ENCODE peak calls at places on chromosome 18, in four cellular contexts. One of them, this sample, is unnamed.

GRCh38 chr18:63257453-63257852 is 62.1 kb downstream of the BCL2 start:
- DNase-seq in endothelial cell of umbilical vein: no peak
- DNase-seq in MM.1S: no peak
- DNase-seq in neural progenitor cell: no peak
- DNase-seq in this sample: no peak

GRCh38 chr18:76713432-76713831 is 108.9 kb upstream of the ZNF236 start:
- DNase-seq in neural progenitor cell: no peak
- DNase-seq in MM.1S: no peak
- DNase-seq in endothelial cell of umbilical vein: no peak
- DNase-seq in this sample: no peak

GRCh38 chr18:3458952-3459853 is 9.2 kb downstream of the TGIF1 start:
- DNase-seq in MM.1S: no peak
- DNase-seq in neural progenitor cell: no peak
- DNase-seq in endothelial cell of umbilical vein: peak; percentile 65
- DNase-seq in this sample: peak; percentile 83

GRCh38 chr18:7273301-7273911 is 42.5 kb downstream of the LRRC30 start:
- DNase-seq in neural progenitor cell: peak; percentile 15
- DNase-seq in endothelial cell of umbilical vein: peak; percentile 82
- DNase-seq in MM.1S: no peak
- DNase-seq in this sample: peak; percentile 84

GRCh38 chr18:41753826-41754225 is 201.2 kb upstream of the PIK3C3 start:
- DNase-seq in neural progenitor cell: no peak
- DNase-seq in endothelial cell of umbilical vein: no peak
- DNase-seq in MM.1S: no peak
- DNase-seq in this sample: peak; percentile 52

GRCh38 chr18:8501044-8501443 is 108.2 kb upstream of the RAB12 start:
- DNase-seq in endothelial cell of umbilical vein: no peak
- DNase-seq in neural progenitor cell: no peak
- DNase-seq in MM.1S: no peak
- DNase-seq in this sample: no peak

GRCh38 chr18:38459086-38459485 is 893.5 kb upstream of the CELF4 start:
- DNase-seq in endothelial cell of umbilical vein: no peak
- DNase-seq in neural progenitor cell: peak; percentile 76
- DNase-seq in MM.1S: no peak
- DNase-seq in this sample: no peak

GRCh38 chr18:44123743-44124142 is 556.9 kb upstream of the SETBP1 start:
- DNase-seq in MM.1S: no peak
- DNase-seq in neural progenitor cell: no peak
- DNase-seq in endothelial cell of umbilical vein: no peak
- DNase-seq in this sample: no peak

GRCh38 chr18:57113783-57114465 is 33.0 kb upstream of the BOD1L2 start:
- DNase-seq in MM.1S: no peak
- DNase-seq in endothelial cell of umbilical vein: no peak
- DNase-seq in neural progenitor cell: no peak
- DNase-seq in this sample: no peak

GRCh38 chr18:63585988-63586387 is 1.2 kb upstream of the SERPINB13 start:
- DNase-seq in neural progenitor cell: no peak
- DNase-seq in MM.1S: no peak
- DNase-seq in endothelial cell of umbilical vein: no peak
- DNase-seq in this sample: no peak

GRCh38 chr18:69580107-69580506 is 179.4 kb downstream of the DOK6 start:
- DNase-seq in MM.1S: peak; percentile 37
- DNase-seq in neural progenitor cell: no peak
- DNase-seq in endothelial cell of umbilical vein: no peak
- DNase-seq in this sample: peak; percentile 26

GRCh38 chr18:457120-457519 is 43.4 kb downstream of the COLEC12 start:
- DNase-seq in neural progenitor cell: peak; percentile 53
- DNase-seq in endothelial cell of umbilical vein: peak; percentile 80
- DNase-seq in MM.1S: peak; percentile 37
- DNase-seq in this sample: peak; percentile 85

GRCh38 chr18:36942264-36942663 is 113.3 kb downstream of the KIAA1328 start:
- DNase-seq in MM.1S: peak; percentile 40
- DNase-seq in neural progenitor cell: peak; percentile 48
- DNase-seq in endothelial cell of umbilical vein: peak; percentile 41
- DNase-seq in this sample: peak; percentile 49

GRCh38 chr18:54880706-54881105 is 52.4 kb downstream of the RAB27B start:
- DNase-seq in neural progenitor cell: no peak
- DNase-seq in endothelial cell of umbilical vein: no peak
- DNase-seq in MM.1S: no peak
- DNase-seq in this sample: peak; percentile 71

GRCh38 chr18:77401173-77401572 is 151.5 kb downstream of the GALR1 start:
- DNase-seq in MM.1S: peak; percentile 67
- DNase-seq in endothelial cell of umbilical vein: no peak
- DNase-seq in neural progenitor cell: no peak
- DNase-seq in this sample: no peak

GRCh38 chr18:50820901-50821520 is 1.2 kb upstream of the MRO start:
- DNase-seq in neural progenitor cell: no peak
- DNase-seq in endothelial cell of umbilical vein: no peak
- DNase-seq in MM.1S: peak; percentile 18
- DNase-seq in this sample: no peak

GRCh38 chr18:42654561-42654960 is 460.9 kb downstream of the RIT2 start:
- DNase-seq in neural progenitor cell: no peak
- DNase-seq in endothelial cell of umbilical vein: no peak
- DNase-seq in MM.1S: no peak
- DNase-seq in this sample: peak; percentile 4

GRCh38 chr18:2411381-2411977 is 159.8 kb downstream of the METTL4 start:
- DNase-seq in endothelial cell of umbilical vein: peak; percentile 54
- DNase-seq in neural progenitor cell: no peak
- DNase-seq in MM.1S: no peak
- DNase-seq in this sample: peak; percentile 75

GRCh38 chr18:56641714-56642331 is 3.4 kb upstream of the TXNL1 start:
- DNase-seq in MM.1S: no peak
- DNase-seq in neural progenitor cell: no peak
- DNase-seq in endothelial cell of umbilical vein: peak; percentile 71
- DNase-seq in this sample: peak; percentile 34

GRCh38 chr18:2916184-2916583 is 69.4 kb downstream of the EMILIN2 start:
- DNase-seq in MM.1S: no peak
- DNase-seq in neural progenitor cell: no peak
- DNase-seq in endothelial cell of umbilical vein: no peak
- DNase-seq in this sample: no peak

GRCh38 chr18:48100168-48100495 is 169.7 kb upstream of the SMAD2 start:
- DNase-seq in endothelial cell of umbilical vein: no peak
- DNase-seq in MM.1S: no peak
- DNase-seq in neural progenitor cell: no peak
- DNase-seq in this sample: no peak

GRCh38 chr18:63317982-63318881 is 1.3 kb downstream of the BCL2 start:
- DNase-seq in endothelial cell of umbilical vein: no peak
- DNase-seq in neural progenitor cell: peak; percentile 78
- DNase-seq in MM.1S: peak; percentile 95
- DNase-seq in this sample: peak; percentile 47

GRCh38 chr18:31773774-31774476 is 13.2 kb upstream of the SLC25A52 start:
- DNase-seq in endothelial cell of umbilical vein: no peak
- DNase-seq in MM.1S: no peak
- DNase-seq in neural progenitor cell: no peak
- DNase-seq in this sample: no peak
- H3K9ac ChIP-seq in endothelial cell of umbilical vein: no peak overlapping the region
- H3K9ac ChIP-seq in MM.1S: no peak overlapping the region
- H3K9ac ChIP-seq in neural progenitor cell: no peak overlapping the region
- H3K9ac ChIP-seq in this sample: no peak overlapping the region

GRCh38 chr18:49752095-49752457 is 61.3 kb downstream of the ACAA2 start:
- DNase-seq in endothelial cell of umbilical vein: no peak
- DNase-seq in MM.1S: no peak
- DNase-seq in neural progenitor cell: no peak
- DNase-seq in this sample: no peak
- H3K9ac ChIP-seq in endothelial cell of umbilical vein: no peak overlapping the region
- H3K9ac ChIP-seq in MM.1S: no peak overlapping the region
- H3K9ac ChIP-seq in neural progenitor cell: no peak overlapping the region
- H3K9ac ChIP-seq in this sample: no peak overlapping the region

DNA sequence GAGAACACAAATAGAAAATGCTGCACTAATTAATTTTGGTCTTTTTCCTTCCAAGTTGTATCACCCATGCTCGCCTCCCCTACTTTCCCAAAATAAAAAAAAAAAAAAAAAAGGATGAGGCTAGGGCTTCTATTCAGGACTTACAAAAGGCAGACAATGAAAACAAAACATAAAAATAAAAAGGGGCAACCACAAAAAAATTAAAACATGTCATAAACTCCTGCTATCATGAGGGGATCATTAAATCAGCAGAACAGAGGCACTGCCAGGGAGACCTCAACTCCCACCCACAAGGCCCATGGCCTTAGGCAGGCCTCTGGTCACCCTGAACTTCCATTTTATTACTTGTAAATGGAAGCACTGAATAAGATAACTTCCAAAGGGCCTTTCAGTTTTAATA is 23.3 kb downstream of the EPB41L3 start:
- DNase-seq in endothelial cell of umbilical vein: no peak
- DNase-seq in neural progenitor cell: no peak
- DNase-seq in MM.1S: no peak
- DNase-seq in this sample: no peak
- H3K9ac ChIP-seq in endothelial cell of umbilical vein: peak overlapping the region; percentile 61
- H3K9ac ChIP-seq in neural progenitor cell: no peak overlapping the region
- H3K9ac ChIP-seq in MM.1S: no peak overlapping the region
- H3K9ac ChIP-seq in this sample: no peak overlapping the region

GRCh38 chr18:10872297-10872696 is 277.1 kb downstream of the PIEZO2 start:
- DNase-seq in neural progenitor cell: no peak
- DNase-seq in endothelial cell of umbilical vein: no peak
- DNase-seq in MM.1S: no peak
- DNase-seq in this sample: no peak
- H3K9ac ChIP-seq in neural progenitor cell: no peak overlapping the region
- H3K9ac ChIP-seq in endothelial cell of umbilical vein: no peak overlapping the region
- H3K9ac ChIP-seq in MM.1S: no peak overlapping the region
- H3K9ac ChIP-seq in this sample: no peak overlapping the region

DNA sequence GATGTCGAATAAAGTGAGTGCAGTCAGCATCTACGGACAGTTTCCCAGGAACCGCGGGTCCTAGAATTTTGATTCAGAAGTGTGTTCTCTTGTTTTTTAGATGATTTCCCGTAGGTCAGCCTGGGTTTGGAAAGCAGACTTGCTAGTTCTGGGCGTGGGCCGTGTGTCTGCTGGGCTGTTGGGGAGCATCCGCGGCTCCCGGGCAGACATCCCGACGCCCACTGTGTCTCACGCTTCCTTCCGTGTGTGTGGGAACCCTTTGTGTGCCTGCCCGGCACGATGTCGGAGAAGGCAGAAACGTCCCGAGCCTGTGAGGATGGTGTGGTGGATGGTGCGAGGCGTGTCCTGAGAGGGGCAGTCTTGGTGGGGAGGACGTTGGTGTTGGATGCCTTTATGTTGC is 18.4 kb downstream of the CTDP1 start:
- DNase-seq in neural progenitor cell: no peak
- DNase-seq in endothelial cell of umbilical vein: no peak
- DNase-seq in MM.1S: no peak
- DNase-seq in this sample: no peak
- H3K9ac ChIP-seq in neural progenitor cell: no peak overlapping the region
- H3K9ac ChIP-seq in endothelial cell of umbilical vein: no peak overlapping the region
- H3K9ac ChIP-seq in MM.1S: no peak overlapping the region
- H3K9ac ChIP-seq in this sample: no peak overlapping the region

GRCh38 chr18:22171263-22171838 is 2.0 kb downstream of the GATA6 start:
- DNase-seq in endothelial cell of umbilical vein: no peak
- DNase-seq in MM.1S: no peak
- DNase-seq in neural progenitor cell: peak; percentile 42
- DNase-seq in this sample: peak; percentile 39

GRCh38 chr18:22171839-22172582 is 2.6 kb downstream of the GATA6 start:
- DNase-seq in neural progenitor cell: peak; percentile 65
- DNase-seq in MM.1S: no peak
- DNase-seq in endothelial cell of umbilical vein: no peak
- DNase-seq in this sample: peak; percentile 54

GRCh38 chr18:22173928-22174301 is 4.5 kb downstream of the GATA6 start:
- DNase-seq in neural progenitor cell: peak; percentile 18
- DNase-seq in endothelial cell of umbilical vein: peak; percentile 66
- DNase-seq in MM.1S: no peak
- DNase-seq in this sample: no peak

GRCh38 chr18:22173221-22173927 is 4.0 kb downstream of the GATA6 start:
- DNase-seq in neural progenitor cell: no peak
- DNase-seq in MM.1S: no peak
- DNase-seq in endothelial cell of umbilical vein: peak; percentile 69
- DNase-seq in this sample: no peak

DNA sequence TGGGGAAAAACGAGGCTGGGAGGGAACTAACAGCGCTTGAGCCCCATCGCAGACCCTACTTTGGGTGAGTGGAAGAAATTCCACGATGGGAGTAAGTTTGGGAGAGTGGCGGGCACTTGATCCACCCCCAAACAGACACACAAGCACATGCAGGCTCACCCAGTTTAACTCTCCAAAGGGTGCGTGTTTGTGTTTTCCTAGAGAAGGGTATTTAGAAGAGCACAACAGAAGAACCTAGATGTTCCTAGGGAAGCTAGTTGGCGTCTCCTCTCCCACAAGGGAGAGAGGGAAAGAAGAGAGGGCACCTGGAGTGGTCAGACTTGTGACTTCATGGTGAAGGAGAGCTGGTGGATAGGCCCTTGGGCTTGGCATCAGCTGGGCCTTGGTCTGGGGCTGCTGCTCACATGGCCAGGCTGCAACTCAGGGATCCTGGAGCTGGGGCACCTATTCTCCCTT is 3.2 kb downstream of the GATA6 start:
- DNase-seq in neural progenitor cell: no peak
- DNase-seq in MM.1S: no peak
- DNase-seq in endothelial cell of umbilical vein: peak; percentile 71
- DNase-seq in this sample: peak; percentile 34
- H3K9ac ChIP-seq in neural progenitor cell: no peak overlapping the region
- H3K9ac ChIP-seq in MM.1S: no peak overlapping the region
- H3K9ac ChIP-seq in endothelial cell of umbilical vein: peak overlapping the region; percentile 93
- H3K9ac ChIP-seq in this sample: peak overlapping the region; percentile 63

This sample was measured in GM23248.